ENCODE peak calls at places on chromosome 1, in ten cellular contexts. B is AG10803, L is A549, S is cardiac muscle cell, I is AG04449, J is neural crest cell, T is fibroblast of mammary gland, F is body of pancreas, G is pancreas, U is Calu3. M is an unnamed sample.

GRCh38 chr1:161216945-161217712 is 2.0 kb downstream of the FCER1G start:
- DNase-seq in G (no peak), S (no peak), T (peak; percentile 97), L (no peak), B (peak; percentile 69), I (no peak), F (peak; percentile 60), J (no peak), U (no peak), M (no peak)

GRCh38 chr1:58412071-58412580 is 134.4 kb downstream of the OMA1 start:
- DNase-seq in U (no peak), L (no peak), J (no peak), I (peak; percentile 21), B (peak; percentile 53), F (no peak), S (no peak), T (peak; percentile 56), G (no peak), M (no peak)

GRCh38 chr1:203454986-203455471 is 20.6 kb upstream of the PRELP start:
- DNase-seq in U (no peak), G (no peak), B (peak; percentile 28), S (no peak), T (no peak), L (no peak), I (no peak), F (no peak), J (no peak), M (no peak)

GRCh38 chr1:109185357-109185756 is 28.4 kb upstream of the SARS1 start:
- DNase-seq in L (no peak), G (no peak), S (no peak), B (no peak), T (no peak), J (no peak), U (no peak), F (no peak), I (no peak), M (no peak)

GRCh38 chr1:167105150-167105840 is 11.4 kb downstream of the STYXL2 start:
- DNase-seq in F (no peak), G (no peak), B (no peak), T (no peak), U (no peak), S (no peak), L (no peak), I (no peak), J (no peak), M (no peak)

GRCh38 chr1:6603424-6603850 is 768 bp upstream of the KLHL21 start:
- DNase-seq in L (no peak), G (peak; percentile 68), F (peak; percentile 68), U (no peak), S (peak; percentile 65), T (peak; percentile 83), I (no peak), J (peak; percentile 56), B (peak; percentile 78), M (no peak)

GRCh38 chr1:237206065-237206414 is 164.1 kb downstream of the RYR2 start:
- DNase-seq in G (no peak), F (no peak), S (no peak), L (no peak), J (no peak), I (no peak), U (no peak), B (no peak), T (no peak), M (no peak)

GRCh38 chr1:913491-914252 is 10.1 kb upstream of the SAMD11 start:
- DNase-seq in G (peak; percentile 22), L (no peak), J (no peak), F (no peak), S (no peak), I (no peak), B (no peak), T (no peak), U (peak; percentile 2), M (no peak)

GRCh38 chr1:234845097-234845660 is 235.2 kb upstream of the IRF2BP2 start:
- DNase-seq in T (no peak), L (no peak), B (no peak), F (no peak), G (no peak), I (no peak), U (no peak), J (no peak), S (no peak), M (no peak)

GRCh38 chr1:13735168-13735930 is 35.4 kb downstream of the PRDM2 start:
- DNase-seq in I (no peak), F (no peak), U (no peak), J (no peak), B (no peak), G (no peak), T (no peak), S (no peak), L (no peak), M (no peak)
- TF ChIP-seq CTCF in I (no peak), F (no peak), U (no peak), J (no peak), B (no peak), G (no peak), T (no peak), S (no peak), L (no peak), M (no peak)

GRCh38 chr1:200535605-200536004 is 84.9 kb downstream of the KIF14 start:
- DNase-seq in I (no peak), B (no peak), G (peak; percentile 52), S (no peak), L (peak; percentile 82), F (peak; percentile 64), U (peak; percentile 63), J (no peak), T (peak; percentile 36), M (peak; percentile 45)
- TF ChIP-seq CTCF in I (no peak), B (peak; percentile 5), G (no peak), S (no peak), L (peak; percentile 18), F (peak; percentile 7), U (peak; percentile 37), J (peak; percentile 29), T (no peak), M (peak; percentile 66)

GRCh38 chr1:154327466-154328317 is 2.4 kb downstream of the ATP8B2 start:
- DNase-seq in U (no peak), T (no peak), G (no peak), I (no peak), L (no peak), B (no peak), J (no peak), S (no peak), F (no peak), M (no peak)

GRCh38 chr1:154326546-154327465 is 1.5 kb downstream of the ATP8B2 start:
- DNase-seq in L (no peak), F (no peak), U (no peak), I (no peak), S (no peak), T (peak; percentile 92), G (peak; percentile 36), B (peak; percentile 91), J (no peak), M (no peak)

GRCh38 chr1:154324669-154325582 is at the start of gene ATP8B2:
- DNase-seq in J (peak; percentile 90), I (no peak), G (peak; percentile 77), S (peak; percentile 91), L (peak; percentile 96), T (peak; percentile 68), F (peak; percentile 76), U (peak; percentile 87), B (peak; percentile 65), M (no peak)

GRCh38 chr1:154324241-154324640 is 1.1 kb upstream of the ATP8B2 start:
- DNase-seq in I (no peak), J (no peak), G (no peak), U (no peak), F (no peak), T (no peak), B (no peak), S (no peak), L (no peak), M (no peak)

GRCh38 chr1:154325583-154326545 is 539 bp downstream of the ATP8B2 start:
- DNase-seq in I (peak; percentile 59), T (peak; percentile 88), G (peak; percentile 57), B (peak; percentile 92), J (peak; percentile 76), F (peak; percentile 66), U (peak; percentile 78), S (peak; percentile 92), L (peak; percentile 97), M (no peak)
- TF ChIP-seq CTCF in I (peak; percentile 78), T (peak; percentile 64), G (no peak), B (peak; percentile 68), J (peak; percentile 62), F (peak; percentile 56), U (peak; percentile 66), S (peak; percentile 82), L (peak; percentile 57), M (no peak)

GRCh38 chr1:201128476-201128875 is 1.5 kb upstream of the ASCL5 start:
- DNase-seq in J (no peak), I (no peak), L (no peak), G (no peak), S (no peak), B (no peak), T (no peak), U (no peak), F (no peak), M (no peak)

GRCh38 chr1:201126463-201126831 is 537 bp downstream of the ASCL5 start:
- DNase-seq in T (no peak), S (no peak), G (no peak), J (no peak), L (no peak), B (no peak), U (no peak), F (no peak), I (no peak), M (no peak)

GRCh38 chr1:201125805-201126204 is 1.2 kb downstream of the ASCL5 start:
- DNase-seq in I (no peak), J (no peak), G (peak; percentile 12), T (no peak), L (no peak), F (peak; percentile 52), U (no peak), B (no peak), S (no peak), M (no peak)

GRCh38 chr1:201127755-201128455 is 921 bp upstream of the ASCL5 start:
- DNase-seq in F (peak; percentile 22), I (no peak), T (peak; percentile 10), G (no peak), U (no peak), L (no peak), J (no peak), S (peak; percentile 54), B (peak; percentile 48), M (no peak)

GRCh38 chr1:201126832-201127754 is at the start of gene ASCL5:
- DNase-seq in F (peak; percentile 90), U (peak; percentile 80), G (peak; percentile 88), T (peak; percentile 37), L (peak; percentile 84), S (no peak), B (no peak), J (no peak), I (no peak), M (no peak)
- TF ChIP-seq CTCF in F (peak; percentile 39), U (peak; percentile 22), G (no peak), T (peak; percentile 12), L (no peak), S (no peak), B (no peak), J (no peak), I (no peak), M (no peak)

GRCh38 chr1:201946224-201946908 is at the start of gene LMOD1:
- DNase-seq in B (peak; percentile 94), I (peak; percentile 95), F (peak; percentile 84), G (peak; percentile 71), L (no peak), S (peak; percentile 98), U (peak; percentile 76), J (peak; percentile 67), T (peak; percentile 86), M (no peak)
- TF ChIP-seq CTCF in B (no peak), I (no peak), F (no peak), G (no peak), L (no peak), S (no peak), U (no peak), J (no peak), T (no peak), M (no peak)